ENCODE peak calls at places on chromosome 12, in six cellular contexts. One of them, this sample, is unnamed. For H3K4me1 and H3K36me3, the result is how much of the 10 kb centered on the place peaks cover.

GRCh38 chr12:127760996-127761395 is 506.0 kb upstream of the TMEM132C start:
- DNase-seq in stomach: no peak
- DNase-seq in CD8-positive, alpha-beta T cell: no peak
- DNase-seq in CD8-positive, alpha-beta memory T cell: no peak
- DNase-seq in endodermal cell: no peak
- DNase-seq in HCT116: no peak
- DNase-seq in this sample: no peak

GRCh38 chr12:42761601-42762350 is 172.2 kb upstream of the PRICKLE1 start:
- DNase-seq in endodermal cell: no peak
- DNase-seq in CD8-positive, alpha-beta T cell: no peak
- DNase-seq in CD8-positive, alpha-beta memory T cell: no peak
- DNase-seq in stomach: no peak
- DNase-seq in HCT116: no peak
- DNase-seq in this sample: no peak

GRCh38 chr12:1443421-1444141 is 150.8 kb downstream of the FBXL14 start:
- DNase-seq in CD8-positive, alpha-beta memory T cell: no peak
- DNase-seq in CD8-positive, alpha-beta T cell: no peak
- DNase-seq in endodermal cell: peak
- DNase-seq in stomach: no peak
- DNase-seq in HCT116: no peak
- DNase-seq in this sample: no peak

GRCh38 chr12:25533150-25533549 is 19.9 kb downstream of the LMNTD1 start:
- DNase-seq in CD8-positive, alpha-beta T cell: no peak
- DNase-seq in endodermal cell: no peak
- DNase-seq in HCT116: no peak
- DNase-seq in CD8-positive, alpha-beta memory T cell: no peak
- DNase-seq in stomach: no peak
- DNase-seq in this sample: no peak

GRCh38 chr12:53123578-53124351 is 20.5 kb downstream of the SOAT2 start:
- DNase-seq in HCT116: no peak
- DNase-seq in CD8-positive, alpha-beta T cell: no peak
- DNase-seq in endodermal cell: no peak
- DNase-seq in CD8-positive, alpha-beta memory T cell: no peak
- DNase-seq in stomach: no peak
- DNase-seq in this sample: no peak

GRCh38 chr12:71958993-71959588 is 20.4 kb downstream of the TPH2 start:
- DNase-seq in CD8-positive, alpha-beta memory T cell: no peak
- DNase-seq in endodermal cell: no peak
- DNase-seq in CD8-positive, alpha-beta T cell: no peak
- DNase-seq in HCT116: no peak
- DNase-seq in stomach: no peak
- DNase-seq in this sample: no peak

GRCh38 chr12:39372929-39373328 is 70.0 kb downstream of the KIF21A start:
- DNase-seq in endodermal cell: no peak
- DNase-seq in CD8-positive, alpha-beta T cell: no peak
- DNase-seq in CD8-positive, alpha-beta memory T cell: no peak
- DNase-seq in stomach: no peak
- DNase-seq in HCT116: no peak
- DNase-seq in this sample: no peak

GRCh38 chr12:131014343-131014742 is 60.6 kb downstream of the ADGRD1 start:
- DNase-seq in stomach: no peak
- DNase-seq in HCT116: no peak
- DNase-seq in CD8-positive, alpha-beta T cell: no peak
- DNase-seq in CD8-positive, alpha-beta memory T cell: no peak
- DNase-seq in endodermal cell: no peak
- DNase-seq in this sample: no peak

GRCh38 chr12:131608740-131609665 is 101.9 kb upstream of the SFSWAP start:
- DNase-seq in CD8-positive, alpha-beta memory T cell: peak
- DNase-seq in endodermal cell: peak
- DNase-seq in CD8-positive, alpha-beta T cell: peak
- DNase-seq in stomach: peak
- DNase-seq in HCT116: peak
- DNase-seq in this sample: no peak

GRCh38 chr12:19712041-19712440 is 272.7 kb downstream of the AEBP2 start:
- DNase-seq in CD8-positive, alpha-beta T cell: no peak
- DNase-seq in stomach: no peak
- DNase-seq in CD8-positive, alpha-beta memory T cell: no peak
- DNase-seq in HCT116: peak
- DNase-seq in endodermal cell: no peak
- DNase-seq in this sample: peak

GRCh38 chr12:45703942-45704341 is 25.6 kb upstream of the ARID2 start:
- DNase-seq in CD8-positive, alpha-beta T cell: no peak
- DNase-seq in HCT116: no peak
- DNase-seq in endodermal cell: no peak
- DNase-seq in CD8-positive, alpha-beta memory T cell: no peak
- DNase-seq in stomach: no peak
- DNase-seq in this sample: no peak

GRCh38 chr12:120474092-120474960 is 4.8 kb upstream of the SRSF9 start:
- DNase-seq in CD8-positive, alpha-beta memory T cell: no peak
- DNase-seq in stomach: no peak
- DNase-seq in HCT116: peak
- DNase-seq in CD8-positive, alpha-beta T cell: no peak
- DNase-seq in endodermal cell: peak
- DNase-seq in this sample: no peak

GRCh38 chr12:2346405-2346804 is 293.6 kb downstream of the CACNA1C start:
- DNase-seq in CD8-positive, alpha-beta memory T cell: no peak
- DNase-seq in HCT116: no peak
- DNase-seq in endodermal cell: no peak
- DNase-seq in stomach: no peak
- DNase-seq in CD8-positive, alpha-beta T cell: no peak
- DNase-seq in this sample: peak

GRCh38 chr12:54017845-54018607 is 9.2 kb downstream of the HOXC8 start:
- DNase-seq in HCT116: peak
- DNase-seq in CD8-positive, alpha-beta memory T cell: peak
- DNase-seq in stomach: peak
- DNase-seq in endodermal cell: peak
- DNase-seq in CD8-positive, alpha-beta T cell: peak
- DNase-seq in this sample: no peak

GRCh38 chr12:128240745-128241144 is 26.2 kb upstream of the TMEM132C start:
- DNase-seq in stomach: no peak
- DNase-seq in HCT116: no peak
- DNase-seq in CD8-positive, alpha-beta memory T cell: no peak
- DNase-seq in endodermal cell: no peak
- DNase-seq in CD8-positive, alpha-beta T cell: no peak
- DNase-seq in this sample: no peak

GRCh38 chr12:56636675-56637540 is 6.8 kb upstream of the BAZ2A start:
- DNase-seq in HCT116: peak
- DNase-seq in endodermal cell: peak
- DNase-seq in CD8-positive, alpha-beta T cell: peak
- DNase-seq in stomach: peak
- DNase-seq in CD8-positive, alpha-beta memory T cell: peak
- DNase-seq in this sample: peak

GRCh38 chr12:1474567-1475153 is 119.7 kb downstream of the FBXL14 start:
- DNase-seq in CD8-positive, alpha-beta T cell: no peak
- DNase-seq in HCT116: peak
- DNase-seq in CD8-positive, alpha-beta memory T cell: no peak
- DNase-seq in endodermal cell: peak
- DNase-seq in stomach: no peak
- DNase-seq in this sample: no peak

GRCh38 chr12:55743131-55743921 is 404 bp downstream of the GDF11 start:
- DNase-seq in HCT116: no peak
- DNase-seq in stomach: peak
- DNase-seq in endodermal cell: peak
- DNase-seq in CD8-positive, alpha-beta memory T cell: peak
- DNase-seq in CD8-positive, alpha-beta T cell: peak
- DNase-seq in this sample: no peak

GRCh38 chr12:12983420-12984035 is 16.5 kb downstream of the HEBP1 start:
- DNase-seq in CD8-positive, alpha-beta memory T cell: no peak
- DNase-seq in endodermal cell: no peak
- DNase-seq in stomach: no peak
- DNase-seq in HCT116: peak
- DNase-seq in CD8-positive, alpha-beta T cell: no peak
- DNase-seq in this sample: no peak

GRCh38 chr12:124550123-124551089 is 17.0 kb downstream of the NCOR2 start:
- DNase-seq in CD8-positive, alpha-beta T cell: no peak
- DNase-seq in HCT116: no peak
- DNase-seq in stomach: no peak
- DNase-seq in endodermal cell: no peak
- DNase-seq in CD8-positive, alpha-beta memory T cell: no peak
- DNase-seq in this sample: no peak

GRCh38 chr12:39235990-39236767 is 206.7 kb downstream of the KIF21A start:
- DNase-seq in stomach: no peak
- DNase-seq in HCT116: no peak
- DNase-seq in CD8-positive, alpha-beta memory T cell: no peak
- DNase-seq in endodermal cell: no peak
- DNase-seq in CD8-positive, alpha-beta T cell: no peak
- DNase-seq in this sample: no peak

GRCh38 chr12:121214855-121215745 is 5.2 kb downstream of the P2RX4 start:
- DNase-seq in HCT116: peak
- DNase-seq in stomach: peak
- DNase-seq in CD8-positive, alpha-beta T cell: no peak
- DNase-seq in CD8-positive, alpha-beta memory T cell: no peak
- DNase-seq in endodermal cell: no peak
- DNase-seq in this sample: no peak

GRCh38 chr12:123223241-123223668 is 9.7 kb downstream of the MPHOSPH9 start:
- DNase-seq in CD8-positive, alpha-beta memory T cell: peak
- DNase-seq in HCT116: no peak
- DNase-seq in stomach: no peak
- DNase-seq in endodermal cell: no peak
- DNase-seq in CD8-positive, alpha-beta T cell: peak
- DNase-seq in this sample: no peak

GRCh38 chr12:107368586-107368985 is 275.2 kb upstream of the CRY1 start:
- DNase-seq in stomach: no peak
- DNase-seq in CD8-positive, alpha-beta memory T cell: no peak
- DNase-seq in HCT116: no peak
- DNase-seq in CD8-positive, alpha-beta T cell: no peak
- DNase-seq in endodermal cell: no peak
- DNase-seq in this sample: no peak

GRCh38 chr12:93379432-93380308 is 1.9 kb downstream of the NUDT4 start:
- DNase-seq in CD8-positive, alpha-beta T cell: no peak
- DNase-seq in HCT116: no peak
- DNase-seq in CD8-positive, alpha-beta memory T cell: no peak
- DNase-seq in stomach: no peak
- DNase-seq in endodermal cell: no peak
- DNase-seq in this sample: no peak

GRCh38 chr12:45112306-45112705 is 61.4 kb upstream of the DBX2 start:
- DNase-seq in HCT116: no peak
- DNase-seq in CD8-positive, alpha-beta T cell: no peak
- DNase-seq in CD8-positive, alpha-beta memory T cell: no peak
- DNase-seq in endodermal cell: no peak
- DNase-seq in stomach: no peak
- DNase-seq in this sample: no peak

GRCh38 chr12:45439039-45439438 is 223.1 kb downstream of the ANO6 start:
- DNase-seq in HCT116: peak
- DNase-seq in endodermal cell: no peak
- DNase-seq in stomach: no peak
- DNase-seq in CD8-positive, alpha-beta T cell: no peak
- DNase-seq in CD8-positive, alpha-beta memory T cell: no peak
- DNase-seq in this sample: no peak

GRCh38 chr12:108724054-108724889 is 7.0 kb downstream of the CORO1C start:
- DNase-seq in stomach: no peak
- DNase-seq in endodermal cell: no peak
- DNase-seq in CD8-positive, alpha-beta T cell: no peak
- DNase-seq in CD8-positive, alpha-beta memory T cell: no peak
- DNase-seq in HCT116: no peak
- DNase-seq in this sample: no peak

GRCh38 chr12:1845886-1846285 is 25.5 kb downstream of the LRTM2 start:
- DNase-seq in stomach: no peak
- DNase-seq in HCT116: no peak
- DNase-seq in endodermal cell: no peak
- DNase-seq in CD8-positive, alpha-beta memory T cell: no peak
- DNase-seq in CD8-positive, alpha-beta T cell: no peak
- DNase-seq in this sample: peak

GRCh38 chr12:11839093-11839641 is 189.7 kb downstream of the ETV6 start:
- DNase-seq in stomach: no peak
- DNase-seq in CD8-positive, alpha-beta T cell: no peak
- DNase-seq in CD8-positive, alpha-beta memory T cell: no peak
- DNase-seq in endodermal cell: no peak
- DNase-seq in HCT116: no peak
- DNase-seq in this sample: no peak

DNA sequence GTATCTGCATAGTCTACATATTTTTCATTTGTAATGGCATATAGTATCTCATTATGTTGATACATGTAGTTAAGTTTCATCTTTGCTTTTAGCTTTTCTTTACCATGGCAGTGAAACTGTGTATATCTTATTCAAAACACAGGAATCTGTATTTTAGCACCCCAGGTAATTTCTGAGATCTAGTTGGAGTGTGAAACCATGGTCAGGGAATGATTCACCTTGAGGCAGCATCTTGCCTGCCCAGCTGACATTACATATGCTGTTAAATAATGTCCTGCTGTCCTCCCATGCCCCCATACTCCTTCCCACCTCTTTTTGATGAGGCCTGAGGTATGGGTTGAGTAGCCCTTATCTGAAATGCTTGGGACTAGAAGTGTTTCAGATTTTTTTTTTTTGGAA is 125.4 kb upstream of the ATF1 start:
- DNase-seq in CD8-positive, alpha-beta memory T cell: no peak
- DNase-seq in CD8-positive, alpha-beta T cell: no peak
- DNase-seq in endodermal cell: no peak
- DNase-seq in HCT116: no peak
- DNase-seq in stomach: no peak
- DNase-seq in this sample: no peak
- H3K4me1 ChIP-seq in CD8-positive, alpha-beta memory T cell: under half
- H3K4me1 ChIP-seq in CD8-positive, alpha-beta T cell: under half
- H3K4me1 ChIP-seq in endodermal cell: under half
- H3K4me1 ChIP-seq in HCT116: under half
- H3K4me1 ChIP-seq in stomach: under half
- H3K4me1 ChIP-seq in this sample: under half

GRCh38 chr12:114904254-114905003 is 220.5 kb upstream of the TBX3 start:
- DNase-seq in HCT116: peak
- DNase-seq in CD8-positive, alpha-beta memory T cell: no peak
- DNase-seq in stomach: no peak
- DNase-seq in CD8-positive, alpha-beta T cell: no peak
- DNase-seq in endodermal cell: peak
- DNase-seq in this sample: no peak
- H3K36me3 ChIP-seq in HCT116: under half
- H3K36me3 ChIP-seq in CD8-positive, alpha-beta memory T cell: under half
- H3K36me3 ChIP-seq in stomach: under half
- H3K36me3 ChIP-seq in CD8-positive, alpha-beta T cell: under half
- H3K36me3 ChIP-seq in endodermal cell: under half
- H3K36me3 ChIP-seq in this sample: under half

DNA sequence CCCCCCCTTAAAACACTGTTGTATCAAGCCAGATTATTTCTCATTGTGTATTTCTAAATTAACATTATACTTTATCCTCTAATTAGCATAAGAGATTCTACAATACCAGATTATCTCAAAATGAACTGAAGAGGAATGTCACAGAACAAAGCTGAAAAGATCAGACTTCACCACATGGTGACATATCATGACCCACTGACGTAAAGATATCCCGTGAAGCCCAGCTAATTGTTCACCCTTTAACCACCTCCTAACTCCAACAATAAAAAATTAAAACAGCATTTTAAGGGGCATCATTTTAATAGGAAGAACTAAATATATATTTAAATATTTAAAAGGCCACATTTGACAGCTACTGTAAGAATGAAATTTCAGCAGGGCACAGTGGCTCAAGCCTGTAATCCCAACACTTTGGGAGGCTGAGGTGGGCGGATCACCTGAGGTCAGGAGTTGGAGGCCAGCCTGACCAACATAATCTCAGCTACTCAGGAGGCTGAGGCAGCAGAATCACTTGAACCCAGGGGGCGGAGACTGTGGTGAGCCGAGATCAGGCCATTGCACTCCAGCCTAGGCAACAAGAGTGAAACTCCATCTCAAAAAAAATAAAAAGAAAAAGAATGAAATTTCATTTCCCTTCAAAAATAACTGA is 29.0 kb downstream of the CDK17 start:
- DNase-seq in HCT116: no peak
- DNase-seq in CD8-positive, alpha-beta memory T cell: no peak
- DNase-seq in CD8-positive, alpha-beta T cell: no peak
- DNase-seq in stomach: no peak
- DNase-seq in endodermal cell: peak
- DNase-seq in this sample: no peak
- H3K4me1 ChIP-seq in HCT116: under half
- H3K4me1 ChIP-seq in CD8-positive, alpha-beta memory T cell: half or more
- H3K4me1 ChIP-seq in CD8-positive, alpha-beta T cell: half or more
- H3K4me1 ChIP-seq in stomach: under half
- H3K4me1 ChIP-seq in endodermal cell: under half
- H3K4me1 ChIP-seq in this sample: under half

GRCh38 chr12:112017041-112017440 is 3.8 kb downstream of the ERP29 start:
- DNase-seq in CD8-positive, alpha-beta memory T cell: no peak
- DNase-seq in endodermal cell: no peak
- DNase-seq in CD8-positive, alpha-beta T cell: no peak
- DNase-seq in stomach: no peak
- DNase-seq in HCT116: no peak
- DNase-seq in this sample: no peak
- H3K36me3 ChIP-seq in CD8-positive, alpha-beta memory T cell: under half
- H3K36me3 ChIP-seq in endodermal cell: half or more
- H3K36me3 ChIP-seq in CD8-positive, alpha-beta T cell: under half
- H3K36me3 ChIP-seq in stomach: under half
- H3K36me3 ChIP-seq in HCT116: under half
- H3K36me3 ChIP-seq in this sample: under half

This sample was measured in ascending aorta.